ENCODE peak calls at places on chromosomes 12 and 14, in five cellular contexts. J is body of pancreas; G is CD8-positive, alpha-beta T cell; U is cardiac fibroblast; D is psoas muscle. Y is an unnamed sample.

GRCh38 chr14:54682578-54682977 is 115.7 kb downstream of the SAMD4A start:
- DNase-seq in J (no peak), G (no peak), U (peak; percentile 76), D (no peak), Y (no peak)

GRCh38 chr14:78356406-78356805 is 186.2 kb downstream of the NRXN3 start:
- DNase-seq in J (no peak), G (no peak), U (no peak), D (no peak), Y (no peak)

GRCh38 chr14:92481811-92482559 is 31.6 kb upstream of the RIN3 start:
- DNase-seq in J (no peak), G (no peak), U (no peak), D (no peak), Y (no peak)

GRCh38 chr12:130686511-130686981 is 29.6 kb downstream of the RIMBP2 start:
- DNase-seq in J (no peak), G (no peak), U (no peak), D (no peak), Y (no peak)

GRCh38 chr12:26340649-26341048 is 145.3 kb downstream of the SSPN start:
- DNase-seq in J (no peak), G (no peak), U (peak; percentile 5), D (no peak), Y (peak; percentile 20)

GRCh38 chr14:40309124-40309523 is 876.9 kb upstream of the FBXO33 start:
- DNase-seq in J (no peak), G (no peak), U (no peak), D (no peak), Y (no peak)

GRCh38 chr12:24911284-24911791 is 37.6 kb downstream of the BCAT1 start:
- DNase-seq in J (no peak), G (no peak), U (peak; percentile 38), D (no peak), Y (peak; percentile 41)

GRCh38 chr12:42804928-42805327 is 215.4 kb upstream of the PRICKLE1 start:
- DNase-seq in J (no peak), G (no peak), U (no peak), D (no peak), Y (no peak)

GRCh38 chr12:1115471-1116242 is 124.6 kb downstream of the ERC1 start:
- DNase-seq in J (no peak), G (no peak), U (peak; percentile 29), D (no peak), Y (peak; percentile 13)

GRCh38 chr12:57756406-57757341 is 1.8 kb downstream of the MARCHF9 start:
- DNase-seq in J (peak; percentile 54), G (peak; percentile 77), U (peak; percentile 36), D (peak; percentile 65), Y (peak; percentile 47)

GRCh38 chr12:67827820-67828383 is 161.3 kb upstream of the IFNG-AS1 start:
- DNase-seq in J (no peak), G (no peak), U (peak; percentile 82), D (no peak), Y (no peak)

GRCh38 chr12:1807489-1807888 is 12.9 kb upstream of the LRTM2 start:
- DNase-seq in J (no peak), G (no peak), U (no peak), D (peak; percentile 38), Y (no peak)

GRCh38 chr14:37594238-37594915 is 672 bp downstream of the FOXA1 start:
- DNase-seq in J (peak; percentile 80), G (no peak), U (peak; percentile 74), D (no peak), Y (peak; percentile 86)

GRCh38 chr12:80935076-80935475 is 2.7 kb downstream of the LIN7A start:
- DNase-seq in J (no peak), G (no peak), U (no peak), D (no peak), Y (no peak)

GRCh38 chr12:105177208-105177607 is 58.8 kb downstream of the APPL2 start:
- DNase-seq in J (no peak), G (no peak), U (no peak), D (no peak), Y (no peak)

GRCh38 chr14:104115131-104115600 is 23.2 kb upstream of the KIF26A start:
- DNase-seq in J (no peak), G (no peak), U (no peak), D (no peak), Y (no peak)

GRCh38 chr14:22210906-22211305 is 378.1 kb downstream of the DAD1 start:
- DNase-seq in J (no peak), G (no peak), U (no peak), D (no peak), Y (no peak)

GRCh38 chr12:49636979-49637378 is 13.6 kb downstream of the PRPF40B start:
- DNase-seq in J (peak; percentile 45), G (peak; percentile 49), U (peak; percentile 82), D (no peak), Y (peak; percentile 67)

GRCh38 chr12:108425238-108425795 is 86.2 kb upstream of the CMKLR1 start:
- DNase-seq in J (no peak), G (no peak), U (no peak), D (no peak), Y (no peak)

GRCh38 chr12:86230516-86231146 is 25.6 kb downstream of the MGAT4C start:
- DNase-seq in J (no peak), G (no peak), U (peak; percentile 56), D (no peak), Y (peak; percentile 35)

GRCh38 chr12:68480526-68480925 is 130.2 kb upstream of the RAP1B start:
- DNase-seq in J (no peak), G (no peak), U (no peak), D (no peak), Y (no peak)

GRCh38 chr12:23049180-23049579 is 424.2 kb downstream of the ETNK1 start:
- DNase-seq in J (no peak), G (no peak), U (no peak), D (no peak), Y (peak; percentile 0)

GRCh38 chr12:121960541-121960940 is 42.1 kb downstream of the CFAP251 start:
- DNase-seq in J (no peak), G (no peak), U (no peak), D (no peak), Y (no peak)

GRCh38 chr12:121955258-121956040 is 37.1 kb downstream of the CFAP251 start:
- DNase-seq in J (no peak), G (no peak), U (peak; percentile 56), D (no peak), Y (peak; percentile 40)

GRCh38 chr12:121956041-121956341 is 37.6 kb downstream of the CFAP251 start:
- DNase-seq in J (no peak), G (no peak), U (no peak), D (no peak), Y (no peak)

GRCh38 chr12:121958521-121959240 is 40.3 kb downstream of the CFAP251 start:
- DNase-seq in J (no peak), G (no peak), U (peak; percentile 15), D (no peak), Y (peak; percentile 14)

DNA sequence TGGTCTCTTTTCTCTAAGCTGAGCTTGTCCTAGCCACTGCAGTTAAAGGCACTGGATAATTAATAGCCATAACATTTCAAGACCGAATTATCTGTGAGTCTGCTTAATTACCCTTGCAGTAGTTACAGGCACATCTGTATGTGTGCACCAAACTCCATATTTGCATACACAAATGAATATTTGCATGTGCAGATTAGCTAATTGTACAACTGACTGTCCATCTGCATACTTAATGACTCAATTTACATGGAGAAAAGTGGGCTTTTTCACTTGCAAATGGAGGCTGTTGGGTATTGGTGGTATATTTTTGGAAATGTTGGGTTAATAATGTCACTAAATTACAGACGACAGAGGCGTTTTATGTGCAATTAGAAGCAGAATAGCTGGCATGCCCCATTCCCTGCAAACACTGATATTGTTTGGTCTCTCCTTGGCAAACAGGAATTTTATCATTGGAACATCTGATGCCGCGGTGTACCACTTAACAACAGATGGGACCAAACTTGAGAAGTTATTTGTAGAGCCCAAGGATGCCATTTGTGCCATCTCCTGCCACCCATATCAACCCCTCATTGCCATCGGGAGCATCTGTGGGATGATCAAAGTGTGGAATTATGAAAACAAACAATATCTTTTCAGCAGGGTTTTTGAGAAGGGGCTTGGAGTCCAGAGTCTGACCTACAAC is 39.6 kb downstream of the CFAP251 start:
- DNase-seq in J (no peak), G (no peak), U (no peak), D (no peak), Y (no peak)
- H3K4me3 ChIP-seq in J (no peak overlapping the region), G (no peak overlapping the region), U (no peak overlapping the region), D (no peak overlapping the region), Y (no peak overlapping the region)

GRCh38 chr14:76472199-76472723 is 96.3 kb downstream of the ESRRB start:
- DNase-seq in J (no peak), G (no peak), U (no peak), D (no peak), Y (no peak)

GRCh38 chr14:76467843-76468242 is 91.9 kb downstream of the ESRRB start:
- DNase-seq in J (no peak), G (no peak), U (no peak), D (no peak), Y (no peak)

DNA sequence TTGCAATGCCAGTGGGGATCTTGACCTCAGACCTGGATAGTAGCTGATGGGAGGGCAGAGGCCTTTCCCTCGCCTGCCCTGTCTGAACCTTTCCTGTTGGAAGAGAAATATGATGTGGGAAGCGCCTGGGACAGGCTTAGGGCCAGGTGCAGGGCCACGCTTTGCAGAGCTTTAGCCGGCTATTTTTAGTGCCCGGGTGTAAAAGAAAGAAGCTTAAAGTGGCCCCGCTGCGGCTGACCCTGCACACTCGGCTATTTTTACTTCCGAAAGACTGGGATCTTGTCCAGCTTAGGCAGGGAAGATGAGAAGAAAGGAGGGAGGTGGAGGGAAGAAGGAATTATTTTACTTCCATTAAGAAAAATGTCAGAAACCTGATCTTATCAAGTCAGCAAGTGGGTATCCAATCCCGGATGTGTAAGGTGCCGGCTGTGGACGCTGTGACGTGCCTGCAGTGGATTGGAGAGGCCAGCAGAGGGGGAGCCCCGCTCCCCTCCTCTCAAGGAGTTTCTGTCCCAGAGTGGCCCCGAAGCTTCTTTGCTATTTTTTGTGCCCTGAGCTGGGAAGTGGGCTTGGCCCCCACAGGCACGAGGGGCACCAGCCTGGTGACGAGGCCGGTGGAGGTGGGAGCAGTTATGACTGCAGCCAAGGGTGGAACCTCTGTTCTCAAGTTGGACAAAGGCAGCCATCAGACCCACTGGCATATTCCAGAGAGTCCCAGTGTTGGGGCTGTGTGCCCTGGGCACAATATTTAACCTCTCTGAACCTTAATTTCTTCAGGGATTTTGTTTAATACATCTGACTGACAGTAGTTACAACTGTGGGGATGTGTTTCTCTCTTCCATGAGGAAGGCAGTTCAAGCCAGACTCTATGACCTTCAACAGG is 97.7 kb downstream of the ESRRB start:
- DNase-seq in J (no peak), G (no peak), U (peak; percentile 11), D (peak; percentile 73), Y (peak; percentile 82)
- H3K4me3 ChIP-seq in J (no peak overlapping the region), G (no peak overlapping the region), U (no peak overlapping the region), D (peak overlapping the region; percentile 27), Y (no peak overlapping the region)

GRCh38 chr12:124458220-124458991 is 109.0 kb downstream of the NCOR2 start:
- DNase-seq in J (no peak), G (no peak), U (no peak), D (no peak), Y (no peak)
- H3K4me3 ChIP-seq in J (no peak overlapping the region), G (no peak overlapping the region), U (no peak overlapping the region), D (no peak overlapping the region), Y (no peak overlapping the region)

GRCh38 chr12:52005218-52005902 is 1.4 kb upstream of the TAMALIN start:
- DNase-seq in J (no peak), G (no peak), U (no peak), D (peak; percentile 28), Y (no peak)

GRCh38 chr12:52006726-52007157 is at the start of gene TAMALIN:
- DNase-seq in J (peak; percentile 57), G (peak; percentile 86), U (peak; percentile 87), D (peak; percentile 85), Y (peak; percentile 85)

GRCh38 chr12:52007158-52007921 is 594 bp downstream of the TAMALIN start:
- DNase-seq in J (no peak), G (peak; percentile 64), U (peak; percentile 60), D (peak; percentile 72), Y (peak; percentile 48)

GRCh38 chr12:52007982-52008510 is 1.3 kb downstream of the TAMALIN start:
- DNase-seq in J (no peak), G (no peak), U (no peak), D (peak; percentile 35), Y (no peak)

GRCh38 chr12:52005903-52006703 is 643 bp upstream of the TAMALIN start:
- DNase-seq in J (peak; percentile 24), G (no peak), U (no peak), D (peak; percentile 71), Y (peak; percentile 21)
- H3K4me3 ChIP-seq in J (peak overlapping the region; percentile 16), G (peak overlapping the region; percentile 33), U (peak overlapping the region; percentile 13), D (peak overlapping the region; percentile 75), Y (peak overlapping the region; percentile 57)